ENCODE peak calls at places on chromosomes 16 and 17, in seven cellular contexts. One of them, this sample, is unnamed.

GRCh38 chr17:63675607-63676539 is 24.1 kb downstream of the LIMD2 start:
- DNase-seq in RPMI8226: no peak
- DNase-seq in T follicular helper cell: no peak
- DNase-seq in MCF 10A: peak; percentile 89
- DNase-seq in AG09319: peak; percentile 68
- DNase-seq in NCI-H2081: peak; percentile 90
- DNase-seq in hepatic stellate cell: peak; percentile 66
- DNase-seq in this sample: peak; percentile 74

GRCh38 chr17:17919169-17920107 is 52.8 kb downstream of the TOM1L2 start:
- DNase-seq in RPMI8226: peak; percentile 87
- DNase-seq in T follicular helper cell: peak; percentile 60
- DNase-seq in MCF 10A: peak; percentile 84
- DNase-seq in AG09319: peak; percentile 52
- DNase-seq in NCI-H2081: peak; percentile 52
- DNase-seq in hepatic stellate cell: peak; percentile 79
- DNase-seq in this sample: peak; percentile 57

GRCh38 chr16:57513371-57514102 is 22.8 kb downstream of the CCDC102A start:
- DNase-seq in RPMI8226: no peak
- DNase-seq in T follicular helper cell: no peak
- DNase-seq in MCF 10A: no peak
- DNase-seq in AG09319: no peak
- DNase-seq in NCI-H2081: no peak
- DNase-seq in hepatic stellate cell: no peak
- DNase-seq in this sample: no peak

GRCh38 chr16:87050142-87050541 is 267.1 kb downstream of the C16orf95 start:
- DNase-seq in RPMI8226: no peak
- DNase-seq in T follicular helper cell: no peak
- DNase-seq in MCF 10A: no peak
- DNase-seq in AG09319: no peak
- DNase-seq in NCI-H2081: no peak
- DNase-seq in hepatic stellate cell: no peak
- DNase-seq in this sample: no peak

GRCh38 chr16:10624527-10624926 is 44.1 kb upstream of the EMP2 start:
- DNase-seq in RPMI8226: no peak
- DNase-seq in T follicular helper cell: no peak
- DNase-seq in MCF 10A: peak; percentile 11
- DNase-seq in AG09319: no peak
- DNase-seq in NCI-H2081: no peak
- DNase-seq in hepatic stellate cell: no peak
- DNase-seq in this sample: no peak

GRCh38 chr17:60792250-60792898 is 114.7 kb downstream of the BCAS3 start:
- DNase-seq in RPMI8226: no peak
- DNase-seq in T follicular helper cell: no peak
- DNase-seq in MCF 10A: no peak
- DNase-seq in AG09319: no peak
- DNase-seq in NCI-H2081: no peak
- DNase-seq in hepatic stellate cell: no peak
- DNase-seq in this sample: no peak

GRCh38 chr16:68860978-68861892 is 17.9 kb downstream of the TANGO6 start:
- DNase-seq in RPMI8226: no peak
- DNase-seq in T follicular helper cell: no peak
- DNase-seq in MCF 10A: no peak
- DNase-seq in AG09319: no peak
- DNase-seq in NCI-H2081: no peak
- DNase-seq in hepatic stellate cell: no peak
- DNase-seq in this sample: no peak

GRCh38 chr17:82366749-82367148 is 4.8 kb upstream of the UTS2R start:
- DNase-seq in RPMI8226: no peak
- DNase-seq in T follicular helper cell: no peak
- DNase-seq in MCF 10A: no peak
- DNase-seq in AG09319: no peak
- DNase-seq in NCI-H2081: peak; percentile 77
- DNase-seq in hepatic stellate cell: no peak
- DNase-seq in this sample: no peak

GRCh38 chr16:87273471-87274030 is 43.6 kb downstream of the C16orf95 start:
- DNase-seq in RPMI8226: no peak
- DNase-seq in T follicular helper cell: no peak
- DNase-seq in MCF 10A: no peak
- DNase-seq in AG09319: no peak
- DNase-seq in NCI-H2081: no peak
- DNase-seq in hepatic stellate cell: no peak
- DNase-seq in this sample: no peak

GRCh38 chr17:39664581-39665561 is at the start of gene TCAP:
- DNase-seq in RPMI8226: no peak
- DNase-seq in T follicular helper cell: no peak
- DNase-seq in MCF 10A: no peak
- DNase-seq in AG09319: no peak
- DNase-seq in NCI-H2081: no peak
- DNase-seq in hepatic stellate cell: no peak
- DNase-seq in this sample: no peak

GRCh38 chr17:36705651-36706436 is 104.5 kb downstream of the MRM1 start:
- DNase-seq in RPMI8226: peak; percentile 66
- DNase-seq in T follicular helper cell: no peak
- DNase-seq in MCF 10A: peak; percentile 58
- DNase-seq in AG09319: no peak
- DNase-seq in NCI-H2081: peak; percentile 52
- DNase-seq in hepatic stellate cell: no peak
- DNase-seq in this sample: peak; percentile 11

GRCh38 chr17:36590082-36590481 is 1.6 kb upstream of the DHRS11 start:
- DNase-seq in RPMI8226: no peak
- DNase-seq in T follicular helper cell: no peak
- DNase-seq in MCF 10A: peak; percentile 18
- DNase-seq in AG09319: no peak
- DNase-seq in NCI-H2081: no peak
- DNase-seq in hepatic stellate cell: no peak
- DNase-seq in this sample: no peak

GRCh38 chr16:35533683-35534082 is 2074.3 kb downstream of the TP53TG3F start:
- DNase-seq in RPMI8226: no peak
- DNase-seq in T follicular helper cell: no peak
- DNase-seq in MCF 10A: peak; percentile 0
- DNase-seq in AG09319: no peak
- DNase-seq in NCI-H2081: no peak
- DNase-seq in hepatic stellate cell: no peak
- DNase-seq in this sample: no peak

GRCh38 chr16:72637306-72637705 is 410.6 kb downstream of the ZFHX3 start:
- DNase-seq in RPMI8226: no peak
- DNase-seq in T follicular helper cell: no peak
- DNase-seq in MCF 10A: peak; percentile 87
- DNase-seq in AG09319: peak; percentile 40
- DNase-seq in NCI-H2081: no peak
- DNase-seq in hepatic stellate cell: peak; percentile 22
- DNase-seq in this sample: no peak

GRCh38 chr16:75116081-75116910 is at the start of gene LDHD:
- DNase-seq in RPMI8226: peak; percentile 71
- DNase-seq in T follicular helper cell: no peak
- DNase-seq in MCF 10A: peak; percentile 41
- DNase-seq in AG09319: no peak
- DNase-seq in NCI-H2081: no peak
- DNase-seq in hepatic stellate cell: peak; percentile 82
- DNase-seq in this sample: no peak

GRCh38 chr16:10749680-10750035 is 6.0 kb downstream of the NUBP1 start:
- DNase-seq in RPMI8226: no peak
- DNase-seq in T follicular helper cell: no peak
- DNase-seq in MCF 10A: no peak
- DNase-seq in AG09319: no peak
- DNase-seq in NCI-H2081: no peak
- DNase-seq in hepatic stellate cell: no peak
- DNase-seq in this sample: no peak

GRCh38 chr16:83912152-83912948 is 13.4 kb downstream of the MLYCD start:
- DNase-seq in RPMI8226: no peak
- DNase-seq in T follicular helper cell: no peak
- DNase-seq in MCF 10A: no peak
- DNase-seq in AG09319: no peak
- DNase-seq in NCI-H2081: no peak
- DNase-seq in hepatic stellate cell: no peak
- DNase-seq in this sample: no peak

GRCh38 chr16:69595127-69596036 is 29.6 kb downstream of the NFAT5 start:
- DNase-seq in RPMI8226: no peak
- DNase-seq in T follicular helper cell: no peak
- DNase-seq in MCF 10A: peak; percentile 61
- DNase-seq in AG09319: no peak
- DNase-seq in NCI-H2081: no peak
- DNase-seq in hepatic stellate cell: peak; percentile 17
- DNase-seq in this sample: no peak

GRCh38 chr16:14063618-14064581 is 7.2 kb upstream of the MRTFB start:
- DNase-seq in RPMI8226: no peak
- DNase-seq in T follicular helper cell: no peak
- DNase-seq in MCF 10A: no peak
- DNase-seq in AG09319: no peak
- DNase-seq in NCI-H2081: no peak
- DNase-seq in hepatic stellate cell: no peak
- DNase-seq in this sample: no peak

GRCh38 chr16:77273-77806 is 685 bp upstream of the MPG start:
- DNase-seq in RPMI8226: peak; percentile 77
- DNase-seq in T follicular helper cell: no peak
- DNase-seq in MCF 10A: peak; percentile 42
- DNase-seq in AG09319: no peak
- DNase-seq in NCI-H2081: peak; percentile 53
- DNase-seq in hepatic stellate cell: peak; percentile 83
- DNase-seq in this sample: peak; percentile 52

GRCh38 chr17:36485805-36486203 is 677 bp upstream of the ZNHIT3 start:
- DNase-seq in RPMI8226: no peak
- DNase-seq in T follicular helper cell: no peak
- DNase-seq in MCF 10A: no peak
- DNase-seq in AG09319: no peak
- DNase-seq in NCI-H2081: no peak
- DNase-seq in hepatic stellate cell: no peak
- DNase-seq in this sample: no peak

GRCh38 chr16:81416749-81417148 is 27.9 kb upstream of the CMIP start:
- DNase-seq in RPMI8226: no peak
- DNase-seq in T follicular helper cell: no peak
- DNase-seq in MCF 10A: no peak
- DNase-seq in AG09319: no peak
- DNase-seq in NCI-H2081: no peak
- DNase-seq in hepatic stellate cell: no peak
- DNase-seq in this sample: no peak

GRCh38 chr17:41392278-41392677 is 5.1 kb downstream of the KRT31 start:
- DNase-seq in RPMI8226: no peak
- DNase-seq in T follicular helper cell: no peak
- DNase-seq in MCF 10A: no peak
- DNase-seq in AG09319: no peak
- DNase-seq in NCI-H2081: no peak
- DNase-seq in hepatic stellate cell: peak; percentile 49
- DNase-seq in this sample: no peak

GRCh38 chr17:67110619-67111018 is 66.3 kb downstream of the CACNG1 start:
- DNase-seq in RPMI8226: no peak
- DNase-seq in T follicular helper cell: no peak
- DNase-seq in MCF 10A: no peak
- DNase-seq in AG09319: no peak
- DNase-seq in NCI-H2081: no peak
- DNase-seq in hepatic stellate cell: no peak
- DNase-seq in this sample: no peak

GRCh38 chr17:8922451-8922850 is 43.1 kb downstream of the PIK3R5 start:
- DNase-seq in RPMI8226: no peak
- DNase-seq in T follicular helper cell: no peak
- DNase-seq in MCF 10A: peak; percentile 95
- DNase-seq in AG09319: peak; percentile 74
- DNase-seq in NCI-H2081: no peak
- DNase-seq in hepatic stellate cell: no peak
- DNase-seq in this sample: no peak

GRCh38 chr16:69482410-69482951 is 58.1 kb downstream of the CYB5B start:
- DNase-seq in RPMI8226: no peak
- DNase-seq in T follicular helper cell: no peak
- DNase-seq in MCF 10A: peak; percentile 78
- DNase-seq in AG09319: peak; percentile 66
- DNase-seq in NCI-H2081: peak; percentile 16
- DNase-seq in hepatic stellate cell: peak; percentile 56
- DNase-seq in this sample: no peak

GRCh38 chr16:53055603-53056527 is 1.1 kb downstream of the CHD9 start:
- DNase-seq in RPMI8226: peak; percentile 44
- DNase-seq in T follicular helper cell: no peak
- DNase-seq in MCF 10A: peak; percentile 65
- DNase-seq in AG09319: peak; percentile 39
- DNase-seq in NCI-H2081: peak; percentile 24
- DNase-seq in hepatic stellate cell: peak; percentile 65
- DNase-seq in this sample: peak; percentile 85

GRCh38 chr16:56316545-56316944 is 108.8 kb downstream of the AMFR start:
- DNase-seq in RPMI8226: no peak
- DNase-seq in T follicular helper cell: no peak
- DNase-seq in MCF 10A: no peak
- DNase-seq in AG09319: no peak
- DNase-seq in NCI-H2081: no peak
- DNase-seq in hepatic stellate cell: no peak
- DNase-seq in this sample: no peak

GRCh38 chr16:621526-622105 is 9.2 kb upstream of the WFIKKN1 start:
- DNase-seq in RPMI8226: no peak
- DNase-seq in T follicular helper cell: no peak
- DNase-seq in MCF 10A: peak; percentile 42
- DNase-seq in AG09319: no peak
- DNase-seq in NCI-H2081: no peak
- DNase-seq in hepatic stellate cell: no peak
- DNase-seq in this sample: no peak

GRCh38 chr16:56800355-56800754 is 64.7 kb upstream of the SLC12A3 start:
- DNase-seq in RPMI8226: no peak
- DNase-seq in T follicular helper cell: no peak
- DNase-seq in MCF 10A: peak; percentile 23
- DNase-seq in AG09319: no peak
- DNase-seq in NCI-H2081: no peak
- DNase-seq in hepatic stellate cell: no peak
- DNase-seq in this sample: no peak

GRCh38 chr17:74862108-74862901 is 2.6 kb upstream of the GRIN2C start:
- DNase-seq in RPMI8226: peak; percentile 66
- DNase-seq in T follicular helper cell: peak; percentile 54
- DNase-seq in MCF 10A: peak; percentile 53
- DNase-seq in AG09319: peak; percentile 7
- DNase-seq in NCI-H2081: peak; percentile 49
- DNase-seq in hepatic stellate cell: peak; percentile 72
- DNase-seq in this sample: peak; percentile 28

GRCh38 chr17:12928736-12929135 is 89.1 kb downstream of the ELAC2 start:
- DNase-seq in RPMI8226: no peak
- DNase-seq in T follicular helper cell: no peak
- DNase-seq in MCF 10A: peak; percentile 32
- DNase-seq in AG09319: no peak
- DNase-seq in NCI-H2081: no peak
- DNase-seq in hepatic stellate cell: no peak
- DNase-seq in this sample: no peak

GRCh38 chr17:76789235-76789788 is 51.4 kb downstream of the MFSD11 start:
- DNase-seq in RPMI8226: peak; percentile 14
- DNase-seq in T follicular helper cell: no peak
- DNase-seq in MCF 10A: no peak
- DNase-seq in AG09319: no peak
- DNase-seq in NCI-H2081: peak; percentile 67
- DNase-seq in hepatic stellate cell: no peak
- DNase-seq in this sample: no peak

GRCh38 chr16:2704166-2704982 is 15.7 kb downstream of the PRSS27 start:
- DNase-seq in RPMI8226: no peak
- DNase-seq in T follicular helper cell: no peak
- DNase-seq in MCF 10A: no peak
- DNase-seq in AG09319: no peak
- DNase-seq in NCI-H2081: no peak
- DNase-seq in hepatic stellate cell: no peak
- DNase-seq in this sample: no peak

GRCh38 chr16:49986351-49987124 is 38.5 kb upstream of the CNEP1R1 start:
- DNase-seq in RPMI8226: no peak
- DNase-seq in T follicular helper cell: no peak
- DNase-seq in MCF 10A: peak; percentile 30
- DNase-seq in AG09319: peak; percentile 10
- DNase-seq in NCI-H2081: no peak
- DNase-seq in hepatic stellate cell: no peak
- DNase-seq in this sample: no peak

GRCh38 chr16:23597003-23597756 is 1.1 kb upstream of the NDUFAB1 start:
- DNase-seq in RPMI8226: peak; percentile 34
- DNase-seq in T follicular helper cell: no peak
- DNase-seq in MCF 10A: peak; percentile 44
- DNase-seq in AG09319: no peak
- DNase-seq in NCI-H2081: peak; percentile 8
- DNase-seq in hepatic stellate cell: no peak
- DNase-seq in this sample: peak; percentile 55

This sample was measured in foreskin melanocyte.